ENCODE peak calls at places on chromosomes 3 and 15, in eight cellular contexts. G is dorsolateral prefrontal cortex; K is astrocyte; O is body of pancreas; A is cardiac muscle cell; S is substantia nigra; I is CD4-positive, alpha-beta T cell; L is psoas muscle. U is an unnamed sample.

GRCh38 chr3:175940243-175940642 is 1081.1 kb downstream of the NAALADL2 start:
- DNase-seq in O (no peak), G (no peak), K (peak), L (no peak), A (no peak), S (no peak), I (no peak), U (no peak)

GRCh38 chr3:133445111-133445510 is 45.3 kb downstream of the BFSP2 start:
- DNase-seq in O (no peak), G (no peak), K (no peak), L (no peak), S (no peak), A (no peak), I (no peak), U (no peak)

GRCh38 chr3:81352867-81353266 is 408.6 kb downstream of the GBE1 start:
- DNase-seq in K (peak), I (no peak), S (no peak), L (no peak), O (no peak), G (no peak), A (peak), U (no peak)

GRCh38 chr15:35444557-35445204 is 101.3 kb downstream of the DPH6 start:
- DNase-seq in A (peak), O (no peak), L (no peak), S (no peak), K (peak), I (no peak), G (no peak), U (peak)

GRCh38 chr15:34721802-34722795 is 32.7 kb downstream of the GJD2 start:
- DNase-seq in L (peak), G (peak), A (peak), K (peak), O (peak), S (peak), I (no peak), U (no peak)

GRCh38 chr15:81024265-81024875 is 23.6 kb downstream of the TLNRD1 start:
- DNase-seq in O (no peak), I (no peak), G (no peak), K (no peak), L (no peak), S (no peak), A (no peak), U (no peak)

GRCh38 chr3:127484601-127485388 is 105.7 kb downstream of the TPRA1 start:
- DNase-seq in I (no peak), G (no peak), A (peak), S (no peak), O (no peak), L (no peak), K (peak), U (no peak)

GRCh38 chr3:36843065-36844051 is 79.0 kb upstream of the DCLK3 start:
- DNase-seq in A (peak), G (no peak), L (no peak), K (peak), O (no peak), I (peak), S (no peak), U (peak)

GRCh38 chr3:156037356-156037755 is 83.0 kb upstream of the KCNAB1 start:
- DNase-seq in O (no peak), G (no peak), K (no peak), S (no peak), L (no peak), I (no peak), A (peak), U (no peak)

GRCh38 chr3:176840604-176841287 is 356.5 kb downstream of the TBL1XR1 start:
- DNase-seq in K (no peak), G (no peak), I (no peak), L (no peak), O (no peak), A (no peak), S (no peak), U (no peak)

GRCh38 chr3:197960694-197961581 is 921 bp downstream of the LMLN start:
- DNase-seq in G (peak), K (no peak), A (peak), L (no peak), O (no peak), S (no peak), I (no peak), U (no peak)

GRCh38 chr15:45402955-45403892 is 24.9 kb upstream of the GATM start:
- DNase-seq in O (peak), L (peak), I (no peak), K (peak), S (no peak), G (peak), A (peak), U (no peak)

GRCh38 chr3:144039661-144040060 is 68.0 kb downstream of the DIPK2A start:
- DNase-seq in G (no peak), A (no peak), O (no peak), K (peak), I (no peak), L (no peak), S (no peak), U (peak)

GRCh38 chr15:65263313-65263712 is 23.4 kb downstream of the PARP16 start:
- DNase-seq in A (no peak), S (no peak), G (no peak), K (peak), I (no peak), O (no peak), L (no peak), U (no peak)

GRCh38 chr3:133991209-133991608 is 38.5 kb downstream of the SLCO2A1 start:
- DNase-seq in S (no peak), I (no peak), A (no peak), O (no peak), K (no peak), G (no peak), L (no peak), U (no peak)

GRCh38 chr15:50127255-50127777 is 8.3 kb upstream of the ATP8B4 start:
- DNase-seq in A (no peak), I (no peak), O (no peak), L (no peak), G (no peak), K (no peak), S (no peak), U (no peak)

GRCh38 chr3:194166682-194167479 is 30.9 kb downstream of the HES1 start:
- DNase-seq in G (no peak), K (peak), L (no peak), S (no peak), O (peak), A (peak), I (no peak), U (no peak)

GRCh38 chr3:2921903-2922302 is 188.3 kb downstream of the IL5RA start:
- DNase-seq in S (no peak), I (no peak), G (no peak), O (no peak), L (no peak), A (peak), K (no peak), U (no peak)

GRCh38 chr3:178645503-178645902 is 109.3 kb downstream of the KCNMB2 start:
- DNase-seq in S (no peak), G (no peak), K (no peak), A (no peak), L (no peak), O (no peak), I (no peak), U (no peak)

GRCh38 chr3:54731697-54732445 is 196.0 kb downstream of the LRTM1 start:
- DNase-seq in L (no peak), O (no peak), S (no peak), K (no peak), A (no peak), G (no peak), I (no peak), U (no peak)

GRCh38 chr3:74614133-74614967 is at the start of gene CNTN3:
- DNase-seq in S (peak), O (peak), I (no peak), A (peak), G (peak), L (peak), K (peak), U (no peak)

GRCh38 chr3:129059311-129059975 is 1.1 kb upstream of the GP9 start:
- DNase-seq in G (no peak), O (no peak), L (peak), S (no peak), A (no peak), I (no peak), K (no peak), U (no peak)

GRCh38 chr3:125585595-125586223 is 9.6 kb downstream of the OSBPL11 start:
- DNase-seq in L (no peak), K (peak), G (peak), I (peak), S (no peak), O (peak), A (peak), U (no peak)

GRCh38 chr15:59751552-59752413 is 62.7 kb upstream of the BNIP2 start:
- DNase-seq in G (no peak), A (peak), L (no peak), S (no peak), K (no peak), O (no peak), I (no peak), U (peak)

GRCh38 chr3:64685331-64685799 is 2.4 kb downstream of the ADAMTS9 start:
- DNase-seq in I (no peak), A (peak), O (peak), S (peak), L (no peak), G (peak), K (peak), U (peak)

GRCh38 chr15:29747837-29748417 is 74.3 kb downstream of the TJP1 start:
- DNase-seq in K (no peak), G (no peak), S (no peak), L (no peak), O (no peak), A (peak), I (no peak), U (no peak)

GRCh38 chr3:64773150-64773549 is 85.3 kb upstream of the ADAMTS9 start:
- DNase-seq in L (no peak), I (no peak), S (no peak), A (peak), K (no peak), O (no peak), G (no peak), U (no peak)

GRCh38 chr3:57068437-57069089 is 8.1 kb downstream of the SPATA12 start:
- DNase-seq in I (no peak), A (peak), K (peak), O (peak), L (peak), S (no peak), G (no peak), U (peak)

GRCh38 chr15:90071220-90071807 is 31.0 kb downstream of the IDH2 start:
- DNase-seq in K (peak), O (peak), I (peak), S (no peak), L (peak), A (peak), G (peak), U (peak)
- H3K27ac ChIP-seq in K (no peak), O (no peak), I (no peak), S (no peak), L (peak), A (no peak), G (no peak), U (no peak)

DNA sequence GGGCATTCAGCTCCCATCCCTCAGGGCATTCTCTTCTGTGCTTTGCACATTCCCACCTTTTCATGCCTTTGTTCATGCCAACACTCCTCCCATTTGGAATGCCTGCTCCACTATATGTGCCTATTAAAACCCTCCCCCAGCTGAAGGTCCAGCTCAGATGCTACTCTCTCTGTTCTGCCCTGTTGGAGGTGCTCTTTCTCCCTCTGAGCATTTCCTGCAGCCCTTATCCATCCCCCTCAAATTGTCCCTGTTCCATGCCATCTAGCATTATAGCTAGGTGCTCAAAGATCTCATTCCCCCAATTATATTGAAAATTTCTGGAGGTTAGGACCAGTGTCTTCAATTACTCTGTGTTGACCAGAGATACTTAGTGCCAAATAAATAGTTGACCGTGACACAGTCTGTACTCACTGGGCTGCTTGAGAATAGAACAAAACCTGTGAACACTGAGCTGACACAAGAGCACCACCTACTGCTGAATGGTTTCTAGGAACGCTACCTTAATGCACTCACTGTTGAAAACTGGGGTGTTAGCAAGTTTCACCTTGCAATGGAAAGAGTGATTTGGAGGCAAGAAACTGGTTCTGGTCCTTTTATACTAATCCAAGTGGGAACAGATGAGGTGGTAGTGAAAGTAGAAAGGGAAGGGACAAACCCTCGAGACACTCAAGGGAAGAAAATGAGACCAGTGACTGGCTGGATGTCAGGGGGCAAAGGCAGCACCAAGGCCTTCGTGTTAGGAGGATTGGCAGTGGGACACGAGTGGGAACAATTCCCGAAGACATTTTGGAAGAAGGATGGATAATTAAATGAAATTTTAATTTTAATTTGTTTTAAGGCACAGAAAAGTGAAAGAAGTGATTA is 289.8 kb upstream of the ROPN1 start:
- DNase-seq in S (no peak), L (no peak), O (no peak), I (no peak), G (no peak), A (peak), K (peak), U (peak)
- H3K27ac ChIP-seq in S (no peak), L (no peak), O (no peak), I (no peak), G (no peak), A (no peak), K (no peak), U (no peak)

GRCh38 chr3:52430416-52430810 is 14.5 kb downstream of the SEMA3G start:
- DNase-seq in S (no peak), L (no peak), I (no peak), A (no peak), G (no peak), K (no peak), O (no peak), U (no peak)
- H3K27ac ChIP-seq in S (no peak), L (peak), I (no peak), A (no peak), G (no peak), K (no peak), O (no peak), U (no peak)

DNA sequence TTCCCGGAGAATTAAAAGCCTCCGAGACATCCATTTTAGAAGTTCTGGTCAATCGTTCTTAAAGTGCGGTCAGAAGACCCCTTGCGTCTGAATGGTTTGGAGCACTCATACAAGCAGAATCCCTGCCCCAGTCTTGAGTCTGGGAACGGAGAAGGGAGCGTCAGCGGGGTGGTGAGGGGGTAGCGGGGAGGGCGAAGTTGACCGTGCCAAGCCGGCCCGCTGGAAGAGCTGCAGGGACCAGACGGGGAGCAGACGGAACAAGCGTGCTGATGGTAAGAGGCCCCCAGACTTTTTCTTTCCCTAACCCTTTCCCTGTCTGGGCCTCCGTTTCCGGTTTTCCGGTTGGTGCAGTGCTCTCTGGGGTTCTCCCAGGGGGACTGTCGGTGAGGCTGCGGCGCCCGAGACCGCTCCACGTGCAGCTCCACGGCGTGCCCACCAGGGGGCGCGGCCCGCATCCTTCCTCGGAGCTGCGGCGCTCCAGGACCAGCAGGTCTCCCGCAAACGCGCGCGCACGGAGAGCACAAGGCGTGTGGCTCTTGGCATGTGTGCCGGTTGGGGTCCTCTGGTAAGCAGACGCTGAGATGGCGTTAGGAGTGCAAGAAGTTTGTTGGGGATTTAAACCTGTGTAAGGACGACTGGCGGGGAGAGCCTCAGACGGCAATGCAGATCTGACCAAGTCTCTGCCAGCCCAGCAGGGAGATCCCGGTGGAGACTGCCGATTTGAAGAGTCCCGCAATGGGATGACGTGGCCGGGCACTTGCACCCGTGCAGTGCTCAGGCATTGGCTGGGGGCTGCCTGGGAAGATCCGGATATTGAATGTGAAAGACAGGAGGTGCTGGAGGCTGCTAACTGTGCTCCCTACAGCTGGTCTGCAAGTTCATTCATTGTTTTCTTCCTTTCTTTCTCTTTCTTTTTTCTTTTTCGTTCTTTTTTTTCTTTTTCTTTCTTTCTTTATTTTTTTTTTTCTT is 19.2 kb upstream of the CORO2B start:
- DNase-seq in I (peak), K (peak), L (peak), G (peak), S (peak), A (peak), O (peak), U (peak)
- H3K27ac ChIP-seq in I (no peak), K (no peak), L (no peak), G (no peak), S (no peak), A (no peak), O (no peak), U (no peak)

GRCh38 chr3:187011915-187012314 is 81.6 kb downstream of the ST6GAL1 start:
- DNase-seq in G (no peak), I (no peak), L (no peak), K (no peak), O (no peak), S (no peak), A (no peak), U (no peak)
- H3K27ac ChIP-seq in G (no peak), I (peak), L (no peak), K (no peak), O (no peak), S (peak), A (no peak), U (no peak)

GRCh38 chr3:59704292-59704691 is 654.5 kb upstream of the CFAP20DC start:
- DNase-seq in S (no peak), O (no peak), A (peak), I (no peak), G (no peak), L (no peak), K (no peak), U (no peak)

GRCh38 chr3:59710556-59710953 is 660.7 kb upstream of the CFAP20DC start:
- DNase-seq in K (no peak), G (no peak), I (no peak), L (no peak), A (no peak), O (no peak), S (no peak), U (no peak)

GRCh38 chr3:59713971-59714370 is 664.1 kb upstream of the CFAP20DC start:
- DNase-seq in G (no peak), K (no peak), A (no peak), S (no peak), I (no peak), O (no peak), L (no peak), U (no peak)

GRCh38 chr3:59708202-59708601 is 658.4 kb upstream of the CFAP20DC start:
- DNase-seq in I (no peak), G (no peak), O (no peak), S (no peak), K (no peak), A (no peak), L (no peak), U (no peak)

DNA sequence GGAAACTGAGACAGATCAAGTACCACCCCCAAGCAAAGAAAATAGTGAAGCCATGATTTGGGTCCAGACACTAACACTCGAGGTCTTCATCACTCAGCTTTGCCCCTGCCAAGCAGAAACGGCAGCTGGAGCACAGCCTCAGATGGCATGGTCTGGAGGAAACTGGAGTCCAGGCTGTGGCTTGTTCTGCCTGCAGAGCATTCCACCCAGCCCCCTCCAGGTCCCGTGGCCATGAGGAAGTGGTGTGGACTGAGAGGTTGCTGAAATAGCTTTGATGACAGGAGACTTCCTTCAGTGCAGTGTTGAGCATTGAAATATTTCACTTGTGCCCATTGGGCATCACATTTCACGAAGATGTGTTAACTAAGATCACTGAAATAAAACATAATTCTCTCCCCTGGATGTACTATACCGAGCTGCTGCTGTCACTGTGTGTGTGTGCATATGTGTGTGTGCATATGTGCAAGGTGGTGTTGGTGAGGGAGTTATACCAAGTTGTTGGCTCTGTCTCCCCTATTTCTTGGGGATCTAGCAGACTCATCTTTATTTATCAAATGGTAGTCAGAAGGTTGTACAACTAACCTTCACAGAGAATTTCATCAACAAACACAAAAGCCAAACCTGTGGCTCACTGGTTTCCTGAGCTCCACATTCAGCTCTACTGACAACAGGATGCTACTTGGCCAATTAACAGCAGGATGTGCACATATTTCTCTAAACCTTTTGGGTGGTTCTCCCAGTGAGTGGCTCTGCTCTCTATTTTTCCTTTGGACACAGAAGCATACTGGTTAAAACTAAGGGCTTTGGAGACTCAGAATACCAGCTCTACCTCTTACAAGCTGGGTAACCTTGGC is 660.1 kb upstream of the CFAP20DC start:
- DNase-seq in G (peak), A (no peak), S (peak), I (no peak), K (no peak), O (peak), L (peak), U (no peak)
- H3K27ac ChIP-seq in G (no peak), A (no peak), S (no peak), I (no peak), K (no peak), O (no peak), L (no peak), U (no peak)

GRCh38 chr3:17373304-17373703 is 369.1 kb downstream of the TBC1D5 start:
- DNase-seq in G (no peak), L (no peak), O (no peak), I (no peak), S (no peak), K (no peak), A (no peak), U (no peak)

GRCh38 chr3:17372362-17372761 is 370.1 kb downstream of the TBC1D5 start:
- DNase-seq in S (no peak), G (no peak), I (no peak), A (no peak), O (no peak), K (no peak), L (no peak), U (no peak)

GRCh38 chr3:17369973-17370372 is 372.5 kb downstream of the TBC1D5 start:
- DNase-seq in O (no peak), S (no peak), K (no peak), A (no peak), L (no peak), I (no peak), G (no peak), U (no peak)

DNA sequence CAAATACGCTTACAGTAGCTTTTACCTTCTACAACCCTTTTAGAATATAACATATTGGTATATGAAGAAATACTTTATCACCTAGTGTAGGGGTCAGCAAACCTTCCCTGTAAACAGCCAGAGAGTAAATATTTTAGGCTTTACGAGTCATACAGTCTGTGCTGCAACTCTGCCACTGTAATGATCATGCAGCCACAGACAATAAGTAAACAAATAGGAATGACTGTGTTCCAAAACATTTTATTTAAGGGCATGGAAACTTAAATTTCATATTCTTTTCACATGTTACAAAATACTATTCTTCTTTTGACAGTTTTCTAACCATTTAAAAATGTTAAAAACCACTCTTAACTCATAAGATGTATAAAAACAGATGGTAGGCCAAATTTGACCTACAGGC is 369.6 kb downstream of the TBC1D5 start:
- DNase-seq in L (no peak), I (no peak), K (peak), A (peak), S (no peak), G (no peak), O (no peak), U (no peak)
- H3K27ac ChIP-seq in L (no peak), I (no peak), K (no peak), A (no peak), S (no peak), G (no peak), O (no peak), U (no peak)

U was measured in foreskin keratinocyte.